ENCODE peak calls at places on chromosomes 16 and 17, in four cellular contexts. V is K562, Z is HepG2, D is GM12878. L is an unnamed sample.
A peak's percentile ranks its signal among the peaks of the same experiment; 100 is the strongest.

GRCh38 chr17:48615212-48615962 is at the start of gene HOXB8:
- DNase-seq in V (no peak), Z (no peak), D (no peak), L (no peak)

GRCh38 chr16:9136596-9136995 is 45.2 kb downstream of the HAPSTR1 start:
- DNase-seq in V (no peak), Z (no peak), D (no peak), L (no peak)

GRCh38 chr17:7881655-7882054 is 6.9 kb upstream of the CHD3 start:
- DNase-seq in V (no peak), Z (no peak), D (no peak), L (no peak)

GRCh38 chr16:785563-786535 is 2.3 kb downstream of the RPUSD1 start:
- DNase-seq in V (peak; percentile 62), Z (peak; percentile 31), D (no peak), L (peak; percentile 68)

GRCh38 chr17:61325382-61326073 is 74.1 kb upstream of the TBX2 start:
- DNase-seq in V (no peak), Z (no peak), D (no peak), L (peak; percentile 39)

GRCh38 chr17:43576563-43577229 is 30.6 kb upstream of the ETV4 start:
- DNase-seq in V (peak; percentile 93), Z (peak; percentile 88), D (peak; percentile 49), L (peak; percentile 80)

GRCh38 chr17:27959382-27959709 is 66.2 kb upstream of the LYRM9 start:
- DNase-seq in V (no peak), Z (no peak), D (no peak), L (no peak)

GRCh38 chr17:33234930-33235685 is 58.0 kb downstream of the ASIC2 start:
- DNase-seq in V (no peak), Z (no peak), D (no peak), L (no peak)

GRCh38 chr17:61410100-61410551 is 10.5 kb downstream of the TBX2 start:
- DNase-seq in V (no peak), Z (no peak), D (no peak), L (no peak)

GRCh38 chr16:23807028-23807427 is 28.8 kb upstream of the PRKCB start:
- DNase-seq in V (no peak), Z (no peak), D (no peak), L (no peak)

GRCh38 chr17:76337413-76337777 is 16.3 kb downstream of the PRPSAP1 start:
- DNase-seq in V (no peak), Z (no peak), D (no peak), L (no peak)

GRCh38 chr16:80611171-80611929 is 70.6 kb downstream of the DYNLRB2 start:
- DNase-seq in V (no peak), Z (no peak), D (no peak), L (no peak)

GRCh38 chr16:588639-588888 is 1.3 kb upstream of the RAB40C start:
- DNase-seq in V (peak; percentile 54), Z (no peak), D (no peak), L (peak; percentile 25)

GRCh38 chr17:64236827-64237403 is 26.1 kb downstream of the TEX2 start:
- DNase-seq in V (peak; percentile 49), Z (peak; percentile 37), D (no peak), L (peak; percentile 56)

GRCh38 chr16:17271687-17272086 is 199.1 kb downstream of the XYLT1 start:
- DNase-seq in V (no peak), Z (no peak), D (no peak), L (no peak)

GRCh38 chr17:45149669-45150603 is 1.7 kb downstream of the HEXIM1 start:
- DNase-seq in V (peak; percentile 26), Z (no peak), D (no peak), L (no peak)

GRCh38 chr17:63984651-63985386 is 12.1 kb upstream of the SCN4A start:
- DNase-seq in V (peak; percentile 48), Z (peak; percentile 38), D (no peak), L (no peak)

DNA sequence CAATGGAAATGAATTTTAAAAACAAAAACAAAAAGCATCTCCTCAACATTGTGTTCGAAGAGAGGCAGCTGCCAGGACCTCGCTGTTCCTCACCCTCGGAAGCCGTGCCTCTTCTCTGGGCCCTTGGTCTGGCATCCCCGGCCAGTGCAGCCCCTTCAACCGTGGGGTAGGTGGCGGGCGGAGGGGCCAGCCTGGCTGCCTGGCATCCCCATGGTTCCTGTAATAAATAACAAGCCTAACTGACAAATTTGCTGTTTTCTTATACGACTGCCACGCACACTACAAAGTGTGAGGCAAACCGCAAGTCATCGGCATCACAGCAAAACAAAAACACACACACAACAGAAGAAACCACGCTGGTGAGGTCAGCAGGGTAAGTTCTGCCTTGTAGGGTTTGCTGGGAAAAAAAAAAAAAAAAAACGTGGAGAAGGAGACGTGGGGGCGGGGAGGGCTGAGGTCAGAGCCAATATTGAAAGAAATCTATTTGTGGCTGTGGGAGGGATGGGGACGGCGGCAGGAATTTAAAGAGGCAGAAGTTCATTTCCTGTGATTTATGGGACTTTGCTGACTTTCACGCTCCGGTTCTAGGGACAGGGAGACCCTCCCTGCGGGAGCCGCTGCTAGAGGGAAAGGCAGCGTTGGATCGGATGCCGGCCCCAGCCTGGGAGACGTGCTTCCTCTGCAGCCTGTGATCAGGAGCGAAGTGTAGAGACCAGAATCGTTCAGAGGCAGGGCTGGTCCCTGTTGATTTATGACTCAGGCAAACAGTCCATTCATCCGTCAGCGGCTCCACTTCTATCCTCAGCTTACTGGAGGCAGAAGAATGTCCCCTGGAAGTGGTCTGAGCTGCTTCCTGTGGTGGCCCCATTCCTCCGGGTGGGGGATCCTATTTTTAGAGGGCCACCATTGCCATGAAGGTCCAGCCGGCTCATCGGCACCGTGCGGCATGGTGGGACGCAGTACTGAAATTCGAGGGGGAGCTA is 162.8 kb downstream of the FOXL1 start:
- DNase-seq in V (no peak), Z (peak; percentile 29), D (no peak), L (peak; percentile 65)
- TF ChIP-seq TARDBP in V (no peak), Z (no peak), D (no peak), L (no peak)

GRCh38 chr16:57483725-57484514 is 2.4 kb downstream of the DOK4 start:
- DNase-seq in V (peak; percentile 45), Z (no peak), D (no peak), L (no peak)

GRCh38 chr16:57486858-57487834 is 853 bp upstream of the DOK4 start:
- DNase-seq in V (no peak), Z (no peak), D (no peak), L (no peak)

GRCh38 chr16:57485091-57485915 is 990 bp downstream of the DOK4 start:
- DNase-seq in V (peak; percentile 4), Z (no peak), D (no peak), L (no peak)

GRCh38 chr16:57484515-57485005 is 1.7 kb downstream of the DOK4 start:
- DNase-seq in V (peak; percentile 3), Z (no peak), D (no peak), L (no peak)

DNA sequence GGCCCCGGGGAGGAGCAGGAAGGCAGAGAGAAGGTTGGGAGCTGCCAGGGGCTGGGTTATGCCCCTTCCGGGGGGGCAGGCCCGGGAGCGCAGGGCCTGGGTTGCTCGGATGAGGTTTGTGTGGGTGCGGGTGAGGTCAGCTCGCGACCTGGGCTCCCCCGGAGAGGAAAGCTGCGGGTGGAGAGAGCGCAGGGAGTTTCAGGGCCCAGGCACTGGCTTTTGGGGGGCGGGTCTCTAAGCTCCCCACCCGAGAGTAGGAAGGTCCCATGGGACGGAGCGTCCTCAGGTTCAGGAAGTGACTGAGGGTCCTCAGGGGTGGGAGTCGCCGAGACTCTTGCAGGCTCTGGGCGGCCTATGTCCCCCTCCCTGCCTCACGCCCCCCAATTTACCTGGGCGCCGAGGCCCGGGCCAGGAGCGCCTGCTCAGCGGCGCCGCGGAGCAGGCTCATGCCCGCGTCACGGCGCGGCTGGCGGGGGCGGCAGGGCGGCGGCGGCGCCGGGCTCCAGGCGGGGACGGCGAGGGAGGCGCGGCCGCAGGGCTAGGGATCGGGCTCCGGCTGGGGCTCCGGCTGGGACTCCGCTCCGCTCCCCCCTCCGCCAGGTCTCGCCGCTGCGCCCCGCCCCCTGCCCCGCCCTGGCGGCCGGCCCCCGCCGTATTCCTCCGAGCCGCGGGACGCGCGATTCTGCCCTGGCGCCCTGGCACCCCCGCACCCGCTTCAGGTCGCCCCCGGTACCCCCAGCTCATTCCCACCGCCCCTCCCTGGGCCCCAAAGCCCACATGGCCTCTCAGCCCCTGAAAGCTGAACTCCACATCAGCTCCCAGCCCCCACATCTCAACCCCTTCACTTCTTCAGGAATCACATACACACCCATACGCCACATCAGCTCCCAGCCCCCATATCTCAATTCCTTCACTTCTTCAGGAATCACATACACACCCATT is at the start of gene DOK4:
- DNase-seq in V (peak; percentile 97), Z (no peak), D (no peak), L (peak; percentile 95)
- TF ChIP-seq TARDBP in V (no peak), Z (peak; percentile 12), D (no peak), L (no peak)

GRCh38 chr17:10094806-10095205 is 103.6 kb downstream of the GAS7 start:
- DNase-seq in V (no peak), Z (no peak), D (no peak), L (no peak)

GRCh38 chr17:10103712-10104111 is 94.7 kb downstream of the GAS7 start:
- DNase-seq in V (no peak), Z (no peak), D (no peak), L (no peak)

GRCh38 chr17:10102817-10103216 is 95.6 kb downstream of the GAS7 start:
- DNase-seq in V (no peak), Z (no peak), D (no peak), L (no peak)

GRCh38 chr17:10096556-10096955 is 101.8 kb downstream of the GAS7 start:
- DNase-seq in V (no peak), Z (no peak), D (no peak), L (no peak)

DNA sequence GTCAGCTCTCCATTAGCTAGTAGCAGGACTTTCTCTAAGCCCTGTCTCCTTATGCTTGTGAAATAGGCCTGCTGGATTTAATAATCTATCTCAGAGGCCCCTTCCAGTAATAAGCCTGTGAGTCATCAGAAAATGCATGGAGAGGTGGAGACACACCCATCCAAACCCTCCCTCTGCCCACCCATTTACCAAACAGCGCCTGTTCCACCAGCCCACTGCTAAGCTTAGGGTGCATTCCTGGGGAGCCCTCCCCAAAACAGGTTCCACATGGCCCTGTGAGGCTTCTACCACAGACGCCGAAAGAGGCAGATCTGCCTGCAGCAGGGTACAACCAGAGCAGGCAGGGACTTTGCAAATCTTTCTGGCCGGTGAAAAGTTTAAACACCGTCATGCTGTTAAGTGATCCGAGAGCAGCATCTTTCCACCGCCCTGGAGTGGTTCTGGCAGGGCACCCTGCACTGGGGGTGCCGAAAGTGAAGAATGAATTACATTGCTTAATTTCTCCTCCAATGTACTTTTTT is 99.3 kb downstream of the GAS7 start:
- DNase-seq in V (no peak), Z (no peak), D (no peak), L (no peak)
- TF ChIP-seq TARDBP in V (no peak), Z (no peak), D (no peak), L (no peak)

DNA sequence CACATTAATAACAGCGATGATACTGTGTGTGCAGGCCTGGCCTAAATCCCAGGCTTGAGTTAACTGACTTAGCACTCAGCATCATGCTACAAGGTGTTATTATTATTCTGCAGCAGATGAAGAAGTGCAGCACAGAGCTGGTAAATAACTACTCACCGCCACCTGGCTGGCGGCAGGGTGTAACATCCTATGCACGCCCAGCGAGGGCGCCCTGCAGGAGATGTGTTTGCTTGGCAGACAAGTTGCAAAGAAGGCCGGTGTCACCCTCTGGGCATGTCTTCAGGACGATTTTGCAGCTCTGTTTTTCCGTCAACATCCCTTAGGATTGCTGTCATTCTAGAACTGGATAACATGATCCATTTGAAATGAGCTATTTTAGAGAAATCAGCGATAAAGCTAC is 30.1 kb downstream of the DNAH9 start:
- DNase-seq in V (peak; percentile 8), Z (no peak), D (no peak), L (peak; percentile 12)
- TF ChIP-seq TARDBP in V (no peak), Z (no peak), D (no peak), L (no peak)

L was measured in HEK293T.